ENCODE peak calls at places on chromosomes 13 and 19, in nine cellular contexts. One of them, this sample, is unnamed.

GRCh38 chr13:44796597-44797517 is 192.4 kb downstream of the NUFIP1 start:
- DNase-seq in RWPE1: no peak
- DNase-seq in GM12865: no peak
- DNase-seq in heart left ventricle: no peak
- DNase-seq in upper lobe of right lung: no peak
- DNase-seq in ovary: no peak
- DNase-seq in cardiac muscle cell: no peak
- DNase-seq in Calu3: no peak
- DNase-seq in transverse colon: no peak
- DNase-seq in this sample: no peak

GRCh38 chr13:97432917-97433726 is 847 bp upstream of the RAP2A start:
- DNase-seq in RWPE1: peak
- DNase-seq in GM12865: peak
- DNase-seq in heart left ventricle: peak
- DNase-seq in upper lobe of right lung: peak
- DNase-seq in ovary: peak
- DNase-seq in cardiac muscle cell: peak
- DNase-seq in Calu3: peak
- DNase-seq in transverse colon: peak
- DNase-seq in this sample: peak

GRCh38 chr19:5804516-5805464 is at the start of gene NRTN:
- DNase-seq in RWPE1: peak
- DNase-seq in GM12865: no peak
- DNase-seq in heart left ventricle: peak
- DNase-seq in upper lobe of right lung: peak
- DNase-seq in ovary: no peak
- DNase-seq in cardiac muscle cell: peak
- DNase-seq in Calu3: peak
- DNase-seq in transverse colon: peak
- DNase-seq in this sample: no peak

GRCh38 chr19:31639306-31639705 is 290.1 kb upstream of the TSHZ3 start:
- DNase-seq in RWPE1: no peak
- DNase-seq in GM12865: no peak
- DNase-seq in heart left ventricle: no peak
- DNase-seq in upper lobe of right lung: no peak
- DNase-seq in ovary: no peak
- DNase-seq in cardiac muscle cell: no peak
- DNase-seq in Calu3: no peak
- DNase-seq in transverse colon: no peak
- DNase-seq in this sample: no peak

GRCh38 chr13:113148940-113149503 is 9.4 kb upstream of the PROZ start:
- DNase-seq in RWPE1: no peak
- DNase-seq in GM12865: no peak
- DNase-seq in heart left ventricle: no peak
- DNase-seq in upper lobe of right lung: no peak
- DNase-seq in ovary: peak
- DNase-seq in cardiac muscle cell: no peak
- DNase-seq in Calu3: no peak
- DNase-seq in transverse colon: no peak
- DNase-seq in this sample: no peak

GRCh38 chr19:12786149-12786870 is 5.0 kb upstream of the JUNB start:
- DNase-seq in RWPE1: peak
- DNase-seq in GM12865: peak
- DNase-seq in heart left ventricle: peak
- DNase-seq in upper lobe of right lung: peak
- DNase-seq in ovary: peak
- DNase-seq in cardiac muscle cell: no peak
- DNase-seq in Calu3: peak
- DNase-seq in transverse colon: peak
- DNase-seq in this sample: no peak

GRCh38 chr13:24684600-24684998 is 4.4 kb downstream of the ATP12A start:
- DNase-seq in RWPE1: no peak
- DNase-seq in GM12865: peak
- DNase-seq in heart left ventricle: no peak
- DNase-seq in upper lobe of right lung: no peak
- DNase-seq in ovary: no peak
- DNase-seq in cardiac muscle cell: no peak
- DNase-seq in Calu3: no peak
- DNase-seq in transverse colon: no peak
- DNase-seq in this sample: no peak

GRCh38 chr13:30978981-30979956 is 46.8 kb downstream of the TEX26 start:
- DNase-seq in RWPE1: no peak
- DNase-seq in GM12865: peak
- DNase-seq in heart left ventricle: no peak
- DNase-seq in upper lobe of right lung: peak
- DNase-seq in ovary: no peak
- DNase-seq in cardiac muscle cell: peak
- DNase-seq in Calu3: peak
- DNase-seq in transverse colon: peak
- DNase-seq in this sample: peak

GRCh38 chr19:29528350-29528945 is 2.7 kb downstream of the VSTM2B start:
- DNase-seq in RWPE1: peak
- DNase-seq in GM12865: peak
- DNase-seq in heart left ventricle: peak
- DNase-seq in upper lobe of right lung: peak
- DNase-seq in ovary: peak
- DNase-seq in cardiac muscle cell: peak
- DNase-seq in Calu3: peak
- DNase-seq in transverse colon: peak
- DNase-seq in this sample: peak

GRCh38 chr19:44635581-44636438 is 7.9 kb upstream of the PVR start:
- DNase-seq in RWPE1: no peak
- DNase-seq in GM12865: no peak
- DNase-seq in heart left ventricle: no peak
- DNase-seq in upper lobe of right lung: no peak
- DNase-seq in ovary: no peak
- DNase-seq in cardiac muscle cell: no peak
- DNase-seq in Calu3: no peak
- DNase-seq in transverse colon: no peak
- DNase-seq in this sample: no peak

GRCh38 chr19:47608908-47609879 is at the start of gene BICRA:
- DNase-seq in RWPE1: peak
- DNase-seq in GM12865: peak
- DNase-seq in heart left ventricle: peak
- DNase-seq in upper lobe of right lung: peak
- DNase-seq in ovary: peak
- DNase-seq in cardiac muscle cell: peak
- DNase-seq in Calu3: peak
- DNase-seq in transverse colon: peak
- DNase-seq in this sample: peak

GRCh38 chr13:85693889-85694511 is 105.2 kb downstream of the SLITRK6 start:
- DNase-seq in RWPE1: no peak
- DNase-seq in GM12865: no peak
- DNase-seq in heart left ventricle: no peak
- DNase-seq in upper lobe of right lung: no peak
- DNase-seq in ovary: no peak
- DNase-seq in cardiac muscle cell: no peak
- DNase-seq in Calu3: no peak
- DNase-seq in transverse colon: no peak
- DNase-seq in this sample: no peak

GRCh38 chr19:10688545-10689280 is 12.5 kb upstream of the QTRT1 start:
- DNase-seq in RWPE1: no peak
- DNase-seq in GM12865: no peak
- DNase-seq in heart left ventricle: no peak
- DNase-seq in upper lobe of right lung: no peak
- DNase-seq in ovary: no peak
- DNase-seq in cardiac muscle cell: no peak
- DNase-seq in Calu3: no peak
- DNase-seq in transverse colon: no peak
- DNase-seq in this sample: no peak

GRCh38 chr19:16571283-16571682 is 932 bp downstream of the SLC35E1 start:
- DNase-seq in RWPE1: peak
- DNase-seq in GM12865: no peak
- DNase-seq in heart left ventricle: no peak
- DNase-seq in upper lobe of right lung: no peak
- DNase-seq in ovary: no peak
- DNase-seq in cardiac muscle cell: no peak
- DNase-seq in Calu3: no peak
- DNase-seq in transverse colon: no peak
- DNase-seq in this sample: no peak

GRCh38 chr19:1040476-1041271 is 767 bp downstream of the ABCA7 start:
- DNase-seq in RWPE1: peak
- DNase-seq in GM12865: peak
- DNase-seq in heart left ventricle: peak
- DNase-seq in upper lobe of right lung: peak
- DNase-seq in ovary: no peak
- DNase-seq in cardiac muscle cell: peak
- DNase-seq in Calu3: peak
- DNase-seq in transverse colon: peak
- DNase-seq in this sample: peak

GRCh38 chr13:35768551-35768950 is 292.1 kb upstream of the MAB21L1 start:
- DNase-seq in RWPE1: no peak
- DNase-seq in GM12865: no peak
- DNase-seq in heart left ventricle: no peak
- DNase-seq in upper lobe of right lung: no peak
- DNase-seq in ovary: no peak
- DNase-seq in cardiac muscle cell: no peak
- DNase-seq in Calu3: no peak
- DNase-seq in transverse colon: no peak
- DNase-seq in this sample: no peak

GRCh38 chr13:72004975-72005374 is 138.0 kb upstream of the DACH1 start:
- DNase-seq in RWPE1: no peak
- DNase-seq in GM12865: no peak
- DNase-seq in heart left ventricle: no peak
- DNase-seq in upper lobe of right lung: no peak
- DNase-seq in ovary: no peak
- DNase-seq in cardiac muscle cell: no peak
- DNase-seq in Calu3: no peak
- DNase-seq in transverse colon: no peak
- DNase-seq in this sample: no peak

GRCh38 chr13:83150616-83151307 is 731.5 kb downstream of the SLITRK1 start:
- DNase-seq in RWPE1: no peak
- DNase-seq in GM12865: no peak
- DNase-seq in heart left ventricle: no peak
- DNase-seq in upper lobe of right lung: no peak
- DNase-seq in ovary: no peak
- DNase-seq in cardiac muscle cell: no peak
- DNase-seq in Calu3: no peak
- DNase-seq in transverse colon: no peak
- DNase-seq in this sample: no peak
- TF ChIP-seq CTCF in RWPE1: no peak
- TF ChIP-seq CTCF in GM12865: no peak
- TF ChIP-seq CTCF in heart left ventricle: no peak
- TF ChIP-seq CTCF in upper lobe of right lung: no peak
- TF ChIP-seq CTCF in ovary: no peak
- TF ChIP-seq CTCF in cardiac muscle cell: no peak
- TF ChIP-seq CTCF in Calu3: no peak
- TF ChIP-seq CTCF in transverse colon: no peak
- TF ChIP-seq CTCF in this sample: no peak

DNA sequence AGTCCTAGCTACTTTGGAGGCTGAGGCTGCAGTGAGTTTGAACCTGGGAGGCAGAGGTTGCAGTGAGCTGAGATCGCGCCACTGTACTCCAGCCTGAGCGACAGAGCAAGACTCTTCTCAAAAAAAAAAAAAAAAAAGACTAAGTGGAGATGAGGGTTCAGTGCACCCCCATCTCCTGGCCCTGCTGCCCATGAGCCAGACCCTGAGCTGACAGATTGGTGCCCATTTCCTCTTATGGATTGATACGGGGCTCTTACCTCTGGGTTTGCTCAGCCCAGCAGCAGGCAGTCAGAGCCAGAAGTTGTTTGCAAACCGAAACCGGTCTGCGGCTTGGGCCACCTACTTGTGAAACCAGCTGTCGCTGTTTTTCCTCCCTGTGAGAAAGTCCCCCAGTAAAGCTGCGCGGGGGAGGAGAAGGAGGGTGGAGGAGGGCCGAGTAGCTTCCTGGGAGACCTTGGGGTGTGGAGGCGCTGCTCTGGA is 36.9 kb downstream of the ARRDC2 start:
- DNase-seq in RWPE1: no peak
- DNase-seq in GM12865: peak
- DNase-seq in heart left ventricle: peak
- DNase-seq in upper lobe of right lung: peak
- DNase-seq in ovary: peak
- DNase-seq in cardiac muscle cell: no peak
- DNase-seq in Calu3: peak
- DNase-seq in transverse colon: peak
- DNase-seq in this sample: no peak
- TF ChIP-seq CTCF in RWPE1: no peak
- TF ChIP-seq CTCF in GM12865: no peak
- TF ChIP-seq CTCF in heart left ventricle: no peak
- TF ChIP-seq CTCF in upper lobe of right lung: no peak
- TF ChIP-seq CTCF in ovary: no peak
- TF ChIP-seq CTCF in cardiac muscle cell: no peak
- TF ChIP-seq CTCF in Calu3: no peak
- TF ChIP-seq CTCF in transverse colon: no peak
- TF ChIP-seq CTCF in this sample: no peak

GRCh38 chr13:39810091-39810877 is 154.8 kb downstream of the COG6 start:
- DNase-seq in RWPE1: no peak
- DNase-seq in GM12865: no peak
- DNase-seq in heart left ventricle: no peak
- DNase-seq in upper lobe of right lung: no peak
- DNase-seq in ovary: no peak
- DNase-seq in cardiac muscle cell: no peak
- DNase-seq in Calu3: no peak
- DNase-seq in transverse colon: no peak
- DNase-seq in this sample: no peak
- TF ChIP-seq CTCF in RWPE1: no peak
- TF ChIP-seq CTCF in GM12865: no peak
- TF ChIP-seq CTCF in heart left ventricle: no peak
- TF ChIP-seq CTCF in upper lobe of right lung: no peak
- TF ChIP-seq CTCF in ovary: no peak
- TF ChIP-seq CTCF in cardiac muscle cell: no peak
- TF ChIP-seq CTCF in Calu3: no peak
- TF ChIP-seq CTCF in transverse colon: no peak
- TF ChIP-seq CTCF in this sample: no peak

DNA sequence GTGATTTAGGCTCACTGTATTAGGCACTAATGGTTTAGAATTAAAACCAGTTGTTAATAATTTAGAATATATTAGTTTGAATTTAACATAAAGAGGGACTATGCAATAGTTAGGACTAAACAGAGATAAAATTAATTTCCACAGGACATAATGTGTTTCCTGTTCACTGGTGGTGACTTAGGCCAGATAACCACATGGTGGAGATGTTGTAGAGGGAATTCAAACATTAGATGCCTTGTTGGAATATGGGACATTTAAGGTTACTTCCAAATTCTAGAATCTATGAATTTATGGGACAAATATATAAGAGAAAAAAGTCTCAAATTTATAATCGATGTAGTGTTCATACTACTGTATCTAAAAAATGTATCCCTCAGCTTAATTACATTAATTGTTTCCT is 615.5 kb upstream of the KLHL1 start:
- DNase-seq in RWPE1: no peak
- DNase-seq in GM12865: no peak
- DNase-seq in heart left ventricle: no peak
- DNase-seq in upper lobe of right lung: no peak
- DNase-seq in ovary: no peak
- DNase-seq in cardiac muscle cell: peak
- DNase-seq in Calu3: no peak
- DNase-seq in transverse colon: no peak
- DNase-seq in this sample: no peak
- TF ChIP-seq CTCF in RWPE1: no peak
- TF ChIP-seq CTCF in GM12865: no peak
- TF ChIP-seq CTCF in heart left ventricle: no peak
- TF ChIP-seq CTCF in upper lobe of right lung: no peak
- TF ChIP-seq CTCF in ovary: no peak
- TF ChIP-seq CTCF in cardiac muscle cell: no peak
- TF ChIP-seq CTCF in Calu3: no peak
- TF ChIP-seq CTCF in transverse colon: no peak
- TF ChIP-seq CTCF in this sample: peak

This sample was measured in endothelial cell.